ENCODE peak calls at places on chromosome 11, in ten cellular contexts. D is uterus; V is CD8-positive, alpha-beta memory T cell; K is CD8-positive, alpha-beta T cell; C is AG04450; A is Peyer's patch; Z is PC-9; P is PC-3; I is left ventricle myocardium inferior; O is stomach. L is an unnamed sample. For H3K9me3, the result is how much of the 10 kb centered on the place peaks cover.

GRCh38 chr11:43789700-43790443 is 90.8 kb upstream of the ALKBH3 start:
- DNase-seq in D (no peak), V (no peak), K (no peak), C (no peak), A (no peak), Z (peak), P (peak), I (no peak), O (no peak), L (no peak)

GRCh38 chr11:118609380-118610219 is 2.2 kb downstream of the PHLDB1 start:
- DNase-seq in D (peak), V (peak), K (peak), C (no peak), A (no peak), Z (no peak), P (no peak), I (no peak), O (peak), L (no peak)

GRCh38 chr11:72228229-72228843 is 3.8 kb downstream of the INPPL1 start:
- DNase-seq in D (peak), V (no peak), K (no peak), C (no peak), A (peak), Z (no peak), P (no peak), I (no peak), O (peak), L (no peak)

GRCh38 chr11:102046841-102047240 is 396 bp upstream of the CFAP300 start:
- DNase-seq in D (no peak), V (no peak), K (no peak), C (no peak), A (no peak), Z (no peak), P (no peak), I (no peak), O (no peak), L (no peak)

GRCh38 chr11:199004-199581 is 6.2 kb downstream of the SCGB1C1 start:
- DNase-seq in D (no peak), V (no peak), K (no peak), C (no peak), A (peak), Z (no peak), P (no peak), I (no peak), O (peak), L (no peak)

GRCh38 chr11:19559746-19560145 is 152.9 kb upstream of the NAV2 start:
- DNase-seq in D (no peak), V (no peak), K (no peak), C (no peak), A (no peak), Z (no peak), P (no peak), I (no peak), O (no peak), L (no peak)

GRCh38 chr11:94845622-94846021 is 77.5 kb downstream of the AMOTL1 start:
- DNase-seq in D (no peak), V (no peak), K (no peak), C (peak), A (no peak), Z (no peak), P (peak), I (no peak), O (peak), L (no peak)

GRCh38 chr11:129368889-129369672 is 6.6 kb upstream of the BARX2 start:
- DNase-seq in D (no peak), V (no peak), K (no peak), C (no peak), A (no peak), Z (peak), P (peak), I (no peak), O (peak), L (no peak)

GRCh38 chr11:76242004-76242779 is 35.9 kb upstream of the WNT11 start:
- DNase-seq in D (no peak), V (no peak), K (no peak), C (no peak), A (no peak), Z (no peak), P (no peak), I (no peak), O (no peak), L (no peak)

GRCh38 chr11:12540913-12541587 is 133.2 kb upstream of the TEAD1 start:
- DNase-seq in D (peak), V (no peak), K (no peak), C (peak), A (no peak), Z (peak), P (peak), I (no peak), O (no peak), L (peak)

GRCh38 chr11:114774599-114775365 is 96.5 kb downstream of the NXPE2 start:
- DNase-seq in D (no peak), V (no peak), K (no peak), C (peak), A (peak), Z (peak), P (peak), I (no peak), O (peak), L (no peak)

GRCh38 chr11:128884703-128885338 is 6.3 kb upstream of the KCNJ5 start:
- DNase-seq in D (peak), V (peak), K (peak), C (peak), A (peak), Z (peak), P (peak), I (no peak), O (peak), L (peak)

GRCh38 chr11:60208951-60209350 is 26.1 kb upstream of the MS4A6A start:
- DNase-seq in D (no peak), V (no peak), K (no peak), C (no peak), A (no peak), Z (no peak), P (no peak), I (no peak), O (no peak), L (no peak)

GRCh38 chr11:116336540-116336939 is 436.2 kb downstream of the BUD13 start:
- DNase-seq in D (no peak), V (no peak), K (no peak), C (no peak), A (no peak), Z (no peak), P (no peak), I (no peak), O (no peak), L (no peak)

GRCh38 chr11:122804161-122804560 is 34.1 kb upstream of the CRTAM start:
- DNase-seq in D (no peak), V (no peak), K (no peak), C (no peak), A (no peak), Z (peak), P (peak), I (no peak), O (no peak), L (no peak)

GRCh38 chr11:72091292-72091691 is 10.6 kb downstream of the LRRC51 start:
- DNase-seq in D (peak), V (peak), K (peak), C (peak), A (peak), Z (peak), P (peak), I (peak), O (peak), L (peak)

GRCh38 chr11:45209904-45210699 is 63.7 kb downstream of the PRDM11 start:
- DNase-seq in D (peak), V (no peak), K (no peak), C (no peak), A (peak), Z (no peak), P (no peak), I (peak), O (peak), L (no peak)

GRCh38 chr11:105148241-105148640 is 8.7 kb upstream of the CARD18 start:
- DNase-seq in D (no peak), V (no peak), K (no peak), C (no peak), A (no peak), Z (no peak), P (peak), I (no peak), O (no peak), L (no peak)

GRCh38 chr11:127493330-127493729 is 492.8 kb upstream of the KIRREL3 start:
- DNase-seq in D (no peak), V (no peak), K (no peak), C (no peak), A (no peak), Z (no peak), P (peak), I (no peak), O (no peak), L (no peak)

GRCh38 chr11:28820296-28820989 is 712.3 kb downstream of the METTL15 start:
- DNase-seq in D (no peak), V (no peak), K (no peak), C (no peak), A (no peak), Z (no peak), P (no peak), I (no peak), O (no peak), L (no peak)

GRCh38 chr11:124961972-124962609 is 8.1 kb downstream of the CCDC15 start:
- DNase-seq in D (no peak), V (peak), K (no peak), C (peak), A (no peak), Z (peak), P (peak), I (no peak), O (no peak), L (peak)

GRCh38 chr11:11010624-11011127 is 152.8 kb upstream of the ZBED5 start:
- DNase-seq in D (peak), V (no peak), K (no peak), C (no peak), A (peak), Z (no peak), P (peak), I (peak), O (peak), L (peak)

GRCh38 chr11:79421820-79422219 is 19.0 kb downstream of the TENM4 start:
- DNase-seq in D (no peak), V (no peak), K (no peak), C (no peak), A (no peak), Z (no peak), P (no peak), I (no peak), O (no peak), L (no peak)

GRCh38 chr11:30586251-30587144 is at the start of gene MPPED2:
- DNase-seq in D (peak), V (peak), K (no peak), C (no peak), A (no peak), Z (no peak), P (no peak), I (peak), O (no peak), L (peak)

GRCh38 chr11:10725114-10725906 is 25.7 kb upstream of the CTR9 start:
- DNase-seq in D (no peak), V (no peak), K (no peak), C (peak), A (no peak), Z (peak), P (peak), I (no peak), O (no peak), L (no peak)

GRCh38 chr11:110077318-110077717 is 15.9 kb upstream of the ZC3H12C start:
- DNase-seq in D (no peak), V (no peak), K (no peak), C (no peak), A (no peak), Z (no peak), P (no peak), I (no peak), O (no peak), L (no peak)

GRCh38 chr11:100680070-100680469 is 7.0 kb upstream of the ARHGAP42 start:
- DNase-seq in D (no peak), V (no peak), K (no peak), C (no peak), A (no peak), Z (no peak), P (no peak), I (no peak), O (no peak), L (no peak)

GRCh38 chr11:63666874-63667273 is 4.3 kb downstream of the ATL3 start:
- DNase-seq in D (no peak), V (no peak), K (no peak), C (peak), A (no peak), Z (no peak), P (no peak), I (no peak), O (no peak), L (no peak)

GRCh38 chr11:121595717-121596156 is 143.0 kb upstream of the SORL1-AS1 start:
- DNase-seq in D (no peak), V (no peak), K (no peak), C (peak), A (no peak), Z (peak), P (peak), I (no peak), O (no peak), L (peak)

GRCh38 chr11:73361953-73362776 is 14.0 kb upstream of the RELT start:
- DNase-seq in D (no peak), V (no peak), K (no peak), C (no peak), A (no peak), Z (no peak), P (no peak), I (no peak), O (no peak), L (no peak)

GRCh38 chr11:68038718-68039525 is at the start of gene TCIRG1:
- DNase-seq in D (peak), V (peak), K (peak), C (no peak), A (peak), Z (peak), P (peak), I (peak), O (peak), L (peak)

GRCh38 chr11:111193924-111194490 is 51.5 kb upstream of the POU2AF2 start:
- DNase-seq in D (no peak), V (no peak), K (no peak), C (no peak), A (no peak), Z (no peak), P (peak), I (no peak), O (no peak), L (no peak)

GRCh38 chr11:69040051-69040450 is 8.7 kb upstream of the TPCN2 start:
- DNase-seq in D (no peak), V (no peak), K (no peak), C (no peak), A (no peak), Z (no peak), P (no peak), I (no peak), O (no peak), L (peak)
- H3K27ac ChIP-seq in D (no peak), V (no peak), K (no peak), C (peak), A (no peak), Z (no peak), P (no peak), I (no peak), O (no peak), L (peak)

GRCh38 chr11:131063638-131064037 is 147.4 kb upstream of the SNX19 start:
- DNase-seq in D (no peak), V (no peak), K (no peak), C (no peak), A (no peak), Z (no peak), P (no peak), I (no peak), O (no peak), L (no peak)
- H3K9me3 ChIP-seq in D (under half), V (under half), K (under half), C (under half), A (under half), Z (under half), P (under half), I (under half), O (under half), L (under half)

GRCh38 chr11:75150879-75151278 is at the start of gene SLCO2B1:
- DNase-seq in D (no peak), V (no peak), K (no peak), C (no peak), A (peak), Z (no peak), P (no peak), I (peak), O (no peak), L (no peak)
- H3K27ac ChIP-seq in D (peak), V (no peak), K (no peak), C (no peak), A (peak), Z (no peak), P (no peak), I (peak), O (no peak), L (no peak)

GRCh38 chr11:2630679-2631078 is 69.1 kb downstream of the KCNQ1OT1 start:
- DNase-seq in D (no peak), V (no peak), K (no peak), C (no peak), A (no peak), Z (no peak), P (no peak), I (no peak), O (no peak), L (no peak)
- H3K9me3 ChIP-seq in D (under half), V (under half), K (under half), C (under half), A (under half), Z (half or more), P (under half), I (half or more), O (half or more), L (under half)

DNA sequence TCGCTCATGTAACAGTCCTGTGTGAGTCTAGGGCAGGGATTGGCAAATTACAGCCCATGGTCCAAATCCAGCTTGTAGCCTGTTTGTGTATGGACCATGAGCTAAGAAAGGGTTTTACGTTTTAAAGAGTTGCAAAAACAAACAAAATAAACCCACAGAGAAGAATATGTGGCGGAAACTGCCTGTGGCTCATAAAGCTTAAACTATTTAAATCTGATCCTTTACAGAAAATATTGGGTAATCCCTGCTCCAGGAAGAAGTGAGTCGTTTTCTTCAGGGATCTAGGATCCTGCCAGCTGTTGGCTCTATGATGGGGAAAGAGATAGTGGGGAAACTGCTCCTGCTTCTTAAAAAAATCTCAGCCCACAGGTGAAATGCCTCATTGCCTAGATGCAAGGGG is 3.4 kb upstream of the OR6Q1 start:
- DNase-seq in D (no peak), V (no peak), K (no peak), C (peak), A (no peak), Z (no peak), P (no peak), I (no peak), O (no peak), L (no peak)
- H3K27ac ChIP-seq in D (no peak), V (no peak), K (no peak), C (peak), A (no peak), Z (no peak), P (no peak), I (peak), O (no peak), L (no peak)

DNA sequence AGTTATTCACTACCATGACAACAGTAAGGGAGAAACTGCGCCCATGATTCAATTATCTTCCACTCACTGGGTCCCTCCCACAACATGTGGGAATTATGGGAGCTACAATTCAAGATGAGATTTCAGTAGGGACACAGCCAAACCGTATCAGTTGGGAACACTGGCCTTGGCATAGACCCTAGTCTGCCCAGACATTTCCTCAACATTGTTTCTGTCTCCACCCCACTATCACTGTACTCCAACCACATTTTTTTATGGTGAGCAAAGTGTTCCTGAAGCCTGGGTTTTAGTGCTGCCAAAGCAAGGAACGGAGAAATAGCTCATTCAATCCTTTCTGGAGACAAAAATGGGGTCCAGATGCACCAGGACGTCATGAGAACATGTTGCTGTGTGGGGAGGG is 122.6 kb upstream of the CCDC179 start:
- DNase-seq in D (no peak), V (no peak), K (no peak), C (no peak), A (no peak), Z (no peak), P (no peak), I (no peak), O (no peak), L (no peak)
- H3K9me3 ChIP-seq in D (under half), V (under half), K (under half), C (under half), A (under half), Z (under half), P (under half), I (under half), O (under half), L (under half)

GRCh38 chr11:64862914-64863313 is 15.5 kb downstream of the EHD1 start:
- DNase-seq in D (no peak), V (no peak), K (no peak), C (no peak), A (no peak), Z (no peak), P (no peak), I (peak), O (no peak), L (no peak)
- H3K27ac ChIP-seq in D (peak), V (peak), K (peak), C (peak), A (peak), Z (peak), P (no peak), I (peak), O (peak), L (peak)

GRCh38 chr11:3353066-3353465 is 25.9 kb downstream of the ZNF195 start:
- DNase-seq in D (no peak), V (no peak), K (no peak), C (no peak), A (no peak), Z (no peak), P (no peak), I (no peak), O (no peak), L (no peak)
- H3K9me3 ChIP-seq in D (under half), V (under half), K (under half), C (half or more), A (under half), Z (under half), P (under half), I (half or more), O (half or more), L (under half)

GRCh38 chr11:36374726-36375125 is 78.6 kb downstream of the PRR5L start:
- DNase-seq in D (no peak), V (no peak), K (no peak), C (no peak), A (no peak), Z (no peak), P (no peak), I (no peak), O (no peak), L (no peak)
- H3K27ac ChIP-seq in D (no peak), V (no peak), K (no peak), C (no peak), A (no peak), Z (no peak), P (no peak), I (no peak), O (no peak), L (no peak)

GRCh38 chr11:40602866-40603578 is 856.4 kb downstream of the LRRC4C start:
- DNase-seq in D (no peak), V (no peak), K (no peak), C (no peak), A (no peak), Z (no peak), P (peak), I (no peak), O (no peak), L (no peak)

DNA sequence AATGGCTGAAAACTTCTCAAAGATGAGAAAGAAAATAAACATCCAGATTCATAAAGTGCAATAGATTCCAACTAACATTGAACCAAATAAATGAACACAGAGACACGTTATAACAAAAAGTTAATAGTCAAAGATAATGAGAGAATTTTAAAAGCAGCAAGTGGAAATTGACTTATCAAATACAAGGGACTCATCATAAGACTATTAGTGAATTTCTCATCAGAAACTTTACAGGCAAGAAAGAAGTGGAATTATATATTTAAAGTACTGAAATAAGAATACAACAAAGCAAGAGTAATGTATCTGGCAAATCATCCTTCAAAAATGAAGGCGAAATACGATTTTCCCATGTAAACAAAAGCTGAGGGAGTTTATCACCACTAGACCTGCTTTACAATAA is 852.7 kb downstream of the LRRC4C start:
- DNase-seq in D (no peak), V (no peak), K (no peak), C (no peak), A (no peak), Z (no peak), P (no peak), I (no peak), O (no peak), L (no peak)
- H3K9me3 ChIP-seq in D (under half), V (under half), K (under half), C (under half), A (under half), Z (under half), P (under half), I (half or more), O (under half), L (under half)